ENCODE peak calls at places on chromosomes 6 and 20, in five cellular contexts. One of them, this sample, is unnamed.

GRCh38 chr6:104814743-104815142 is 45.0 kb downstream of the HACE1 start:
- DNase-seq in heart left ventricle: no peak
- DNase-seq in HFF-Myc: no peak
- DNase-seq in AG10803: no peak
- DNase-seq in body of pancreas: no peak
- DNase-seq in this sample: no peak

GRCh38 chr6:170046786-170047626 is 243.9 kb downstream of the DLL1 start:
- DNase-seq in HFF-Myc: no peak
- DNase-seq in heart left ventricle: no peak
- DNase-seq in body of pancreas: peak
- DNase-seq in AG10803: peak
- DNase-seq in this sample: no peak

GRCh38 chr20:61760321-61761112 is 305.2 kb downstream of the TAF4 start:
- DNase-seq in body of pancreas: no peak
- DNase-seq in AG10803: no peak
- DNase-seq in heart left ventricle: no peak
- DNase-seq in HFF-Myc: no peak
- DNase-seq in this sample: no peak

GRCh38 chr6:57226221-57226620 is 4.1 kb upstream of the RAB23 start:
- DNase-seq in HFF-Myc: no peak
- DNase-seq in body of pancreas: no peak
- DNase-seq in heart left ventricle: no peak
- DNase-seq in AG10803: no peak
- DNase-seq in this sample: no peak

GRCh38 chr20:4728121-4728520 is 6.4 kb downstream of the PRND start:
- DNase-seq in HFF-Myc: no peak
- DNase-seq in heart left ventricle: no peak
- DNase-seq in body of pancreas: no peak
- DNase-seq in AG10803: peak
- DNase-seq in this sample: no peak

GRCh38 chr20:41563087-41563486 is 55.1 kb downstream of the CHD6 start:
- DNase-seq in heart left ventricle: no peak
- DNase-seq in HFF-Myc: no peak
- DNase-seq in AG10803: no peak
- DNase-seq in body of pancreas: no peak
- DNase-seq in this sample: no peak

GRCh38 chr20:24990810-24991252 is 1.7 kb downstream of the APMAP start:
- DNase-seq in body of pancreas: no peak
- DNase-seq in heart left ventricle: no peak
- DNase-seq in HFF-Myc: no peak
- DNase-seq in AG10803: no peak
- DNase-seq in this sample: no peak

GRCh38 chr6:27288136-27289044 is 23.7 kb downstream of the POM121L2 start:
- DNase-seq in body of pancreas: no peak
- DNase-seq in heart left ventricle: no peak
- DNase-seq in AG10803: no peak
- DNase-seq in HFF-Myc: no peak
- DNase-seq in this sample: no peak

GRCh38 chr20:50957276-50957675 is 1.1 kb downstream of the DPM1 start:
- DNase-seq in body of pancreas: no peak
- DNase-seq in HFF-Myc: no peak
- DNase-seq in heart left ventricle: no peak
- DNase-seq in AG10803: peak
- DNase-seq in this sample: no peak

GRCh38 chr6:11810039-11810541 is 31.5 kb upstream of the ADTRP start:
- DNase-seq in AG10803: peak
- DNase-seq in heart left ventricle: peak
- DNase-seq in body of pancreas: peak
- DNase-seq in HFF-Myc: peak
- DNase-seq in this sample: peak

GRCh38 chr6:118725944-118726343 is 74.6 kb upstream of the CEP85L start:
- DNase-seq in HFF-Myc: no peak
- DNase-seq in AG10803: no peak
- DNase-seq in heart left ventricle: no peak
- DNase-seq in body of pancreas: no peak
- DNase-seq in this sample: no peak

GRCh38 chr6:113381957-113382356 is 475.2 kb upstream of the MARCKS start:
- DNase-seq in heart left ventricle: no peak
- DNase-seq in AG10803: peak
- DNase-seq in body of pancreas: no peak
- DNase-seq in HFF-Myc: peak
- DNase-seq in this sample: no peak

GRCh38 chr6:163490826-163491577 is 76.5 kb downstream of the QKI start:
- DNase-seq in AG10803: peak
- DNase-seq in body of pancreas: peak
- DNase-seq in HFF-Myc: no peak
- DNase-seq in heart left ventricle: peak
- DNase-seq in this sample: peak

GRCh38 chr6:1913572-1913971 is 303.9 kb downstream of the FOXC1 start:
- DNase-seq in AG10803: no peak
- DNase-seq in HFF-Myc: no peak
- DNase-seq in body of pancreas: no peak
- DNase-seq in heart left ventricle: no peak
- DNase-seq in this sample: no peak

GRCh38 chr6:54283877-54284860 is 24.1 kb upstream of the TINAG start:
- DNase-seq in heart left ventricle: no peak
- DNase-seq in body of pancreas: no peak
- DNase-seq in HFF-Myc: peak
- DNase-seq in AG10803: no peak
- DNase-seq in this sample: peak

GRCh38 chr20:14860410-14860814 is 523.0 kb upstream of the FLRT3 start:
- DNase-seq in heart left ventricle: no peak
- DNase-seq in body of pancreas: no peak
- DNase-seq in HFF-Myc: no peak
- DNase-seq in AG10803: no peak
- DNase-seq in this sample: no peak

GRCh38 chr6:291697-292505 is at the start of gene DUSP22:
- DNase-seq in AG10803: peak
- DNase-seq in heart left ventricle: peak
- DNase-seq in HFF-Myc: no peak
- DNase-seq in body of pancreas: peak
- DNase-seq in this sample: peak

GRCh38 chr6:79895382-79896100 is 51.8 kb downstream of the ELOVL4 start:
- DNase-seq in HFF-Myc: no peak
- DNase-seq in heart left ventricle: no peak
- DNase-seq in body of pancreas: no peak
- DNase-seq in AG10803: no peak
- DNase-seq in this sample: no peak

GRCh38 chr6:13152804-13153203 is 175.5 kb downstream of the TBC1D7 start:
- DNase-seq in heart left ventricle: no peak
- DNase-seq in HFF-Myc: no peak
- DNase-seq in AG10803: no peak
- DNase-seq in body of pancreas: no peak
- DNase-seq in this sample: no peak

GRCh38 chr6:118708736-118709135 is 57.3 kb upstream of the CEP85L start:
- DNase-seq in HFF-Myc: no peak
- DNase-seq in heart left ventricle: no peak
- DNase-seq in AG10803: peak
- DNase-seq in body of pancreas: no peak
- DNase-seq in this sample: no peak

GRCh38 chr6:10414766-10415592 is at the start of gene TFAP2A:
- DNase-seq in heart left ventricle: no peak
- DNase-seq in body of pancreas: no peak
- DNase-seq in AG10803: peak
- DNase-seq in HFF-Myc: peak
- DNase-seq in this sample: no peak

GRCh38 chr6:156269751-156270369 is 507.3 kb upstream of the ARID1B start:
- DNase-seq in heart left ventricle: no peak
- DNase-seq in HFF-Myc: no peak
- DNase-seq in body of pancreas: no peak
- DNase-seq in AG10803: no peak
- DNase-seq in this sample: no peak

GRCh38 chr20:43458422-43458924 is 777 bp downstream of the SRSF6 start:
- DNase-seq in HFF-Myc: no peak
- DNase-seq in heart left ventricle: no peak
- DNase-seq in AG10803: no peak
- DNase-seq in body of pancreas: no peak
- DNase-seq in this sample: no peak

GRCh38 chr6:84763397-84764331 is 734 bp downstream of the TBX18 start:
- DNase-seq in AG10803: peak
- DNase-seq in heart left ventricle: peak
- DNase-seq in body of pancreas: no peak
- DNase-seq in HFF-Myc: peak
- DNase-seq in this sample: no peak

GRCh38 chr6:11848852-11849731 is 70.5 kb upstream of the ADTRP start:
- DNase-seq in HFF-Myc: no peak
- DNase-seq in body of pancreas: no peak
- DNase-seq in heart left ventricle: no peak
- DNase-seq in AG10803: peak
- DNase-seq in this sample: no peak

GRCh38 chr6:89221109-89221508 is 4.0 kb upstream of the GABRR1 start:
- DNase-seq in HFF-Myc: no peak
- DNase-seq in heart left ventricle: no peak
- DNase-seq in body of pancreas: no peak
- DNase-seq in AG10803: no peak
- DNase-seq in this sample: no peak

GRCh38 chr6:154111025-154111424 is 72.0 kb downstream of the OPRM1 start:
- DNase-seq in HFF-Myc: no peak
- DNase-seq in heart left ventricle: no peak
- DNase-seq in AG10803: no peak
- DNase-seq in body of pancreas: no peak
- DNase-seq in this sample: no peak

GRCh38 chr6:116229287-116229913 is 24.5 kb downstream of the TSPYL4 start:
- DNase-seq in body of pancreas: peak
- DNase-seq in HFF-Myc: peak
- DNase-seq in AG10803: peak
- DNase-seq in heart left ventricle: peak
- DNase-seq in this sample: no peak

GRCh38 chr6:162017551-162017950 is 710.0 kb downstream of the PRKN start:
- DNase-seq in AG10803: no peak
- DNase-seq in HFF-Myc: no peak
- DNase-seq in heart left ventricle: no peak
- DNase-seq in body of pancreas: no peak
- DNase-seq in this sample: no peak

DNA sequence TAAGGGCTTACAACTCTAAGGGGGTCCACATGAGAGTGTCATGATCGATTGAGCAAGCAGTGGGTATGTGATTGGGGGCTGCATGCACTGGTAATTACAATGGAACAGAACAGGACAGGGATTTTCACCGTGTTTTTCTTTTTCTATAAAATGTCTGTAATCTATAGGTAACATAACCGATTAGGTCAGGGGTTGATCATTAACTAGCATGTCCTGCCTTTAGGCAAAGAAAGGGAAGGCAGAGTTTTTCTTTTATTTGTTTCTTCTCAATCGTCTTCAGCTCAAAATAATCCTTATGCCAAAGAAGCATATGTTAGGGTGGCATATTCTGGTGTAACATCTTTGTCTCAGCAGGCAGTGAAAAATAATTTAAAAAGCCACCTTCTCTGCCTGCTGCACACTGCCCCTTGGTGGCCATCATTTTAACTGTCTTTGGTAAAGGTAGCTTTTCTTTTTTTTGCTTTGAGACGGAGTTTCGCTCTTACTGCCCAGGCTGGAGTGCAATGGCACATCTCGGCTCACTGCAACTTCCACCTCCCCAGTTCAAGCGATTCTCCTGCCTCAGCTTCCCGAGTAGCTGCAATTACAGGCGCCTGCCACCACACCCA is 9.7 kb upstream of the CEP43 start:
- DNase-seq in HFF-Myc: no peak
- DNase-seq in heart left ventricle: no peak
- DNase-seq in body of pancreas: peak
- DNase-seq in AG10803: peak
- DNase-seq in this sample: peak
- H3K4me3 ChIP-seq in HFF-Myc: no peak
- H3K4me3 ChIP-seq in heart left ventricle: no peak
- H3K4me3 ChIP-seq in body of pancreas: no peak
- H3K4me3 ChIP-seq in AG10803: no peak
- H3K4me3 ChIP-seq in this sample: no peak

GRCh38 chr6:16760536-16761468 is at the start of gene ATXN1:
- DNase-seq in body of pancreas: peak
- DNase-seq in AG10803: peak
- DNase-seq in HFF-Myc: no peak
- DNase-seq in heart left ventricle: peak
- DNase-seq in this sample: no peak
- TF ChIP-seq CTCF in body of pancreas: no peak
- TF ChIP-seq CTCF in AG10803: no peak
- TF ChIP-seq CTCF in HFF-Myc: no peak
- TF ChIP-seq CTCF in heart left ventricle: no peak
- TF ChIP-seq CTCF in this sample: no peak

GRCh38 chr20:19070681-19071441 is 141.6 kb upstream of the SLC24A3 start:
- DNase-seq in HFF-Myc: no peak
- DNase-seq in heart left ventricle: no peak
- DNase-seq in body of pancreas: no peak
- DNase-seq in AG10803: no peak
- DNase-seq in this sample: no peak

GRCh38 chr20:19067986-19068385 is 144.5 kb upstream of the SLC24A3 start:
- DNase-seq in AG10803: no peak
- DNase-seq in body of pancreas: no peak
- DNase-seq in HFF-Myc: no peak
- DNase-seq in heart left ventricle: no peak
- DNase-seq in this sample: no peak

GRCh38 chr20:19071442-19071717 is 141.1 kb upstream of the SLC24A3 start:
- DNase-seq in HFF-Myc: no peak
- DNase-seq in AG10803: no peak
- DNase-seq in heart left ventricle: no peak
- DNase-seq in body of pancreas: no peak
- DNase-seq in this sample: no peak

GRCh38 chr20:19071902-19072498 is 140.4 kb upstream of the SLC24A3 start:
- DNase-seq in body of pancreas: no peak
- DNase-seq in AG10803: no peak
- DNase-seq in heart left ventricle: no peak
- DNase-seq in HFF-Myc: no peak
- DNase-seq in this sample: no peak

GRCh38 chr20:19070036-19070435 is 142.4 kb upstream of the SLC24A3 start:
- DNase-seq in body of pancreas: no peak
- DNase-seq in HFF-Myc: no peak
- DNase-seq in AG10803: no peak
- DNase-seq in heart left ventricle: no peak
- DNase-seq in this sample: no peak
- H3K4me3 ChIP-seq in body of pancreas: no peak
- H3K4me3 ChIP-seq in HFF-Myc: no peak
- H3K4me3 ChIP-seq in AG10803: no peak
- H3K4me3 ChIP-seq in heart left ventricle: no peak
- H3K4me3 ChIP-seq in this sample: no peak

DNA sequence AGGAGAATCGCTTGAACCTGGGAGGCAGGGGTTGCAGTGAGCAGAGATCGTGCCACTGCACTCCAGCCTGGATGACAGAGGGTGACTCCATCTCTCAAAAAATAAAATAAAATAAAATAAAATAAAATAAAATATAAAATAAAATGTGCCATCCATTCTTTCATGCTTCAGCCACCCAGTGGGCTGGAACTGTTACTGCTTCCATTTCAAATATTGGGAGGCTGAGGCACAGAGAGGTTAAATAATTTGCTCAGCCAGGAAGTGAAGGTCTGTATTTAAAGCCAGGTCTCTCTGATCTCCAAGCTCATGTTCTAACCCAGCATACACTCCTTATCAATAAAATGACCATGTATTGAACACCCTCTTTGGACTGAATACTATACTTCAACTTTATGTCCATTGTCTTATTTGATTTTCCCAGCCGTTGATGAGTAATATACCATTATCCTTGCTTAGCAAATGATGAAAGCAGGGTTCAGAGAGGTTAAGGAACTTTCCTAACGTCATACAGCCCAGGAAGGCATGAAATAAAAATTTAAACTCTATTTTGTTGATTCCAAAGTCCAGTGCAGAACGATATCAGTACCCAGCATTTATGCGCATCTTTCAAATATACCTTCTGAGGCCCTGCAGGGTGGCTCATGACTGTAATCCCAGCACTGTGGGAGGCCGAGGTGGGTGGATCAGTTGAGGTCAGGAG is 25.8 kb upstream of the SLC9A8 start:
- DNase-seq in HFF-Myc: no peak
- DNase-seq in heart left ventricle: no peak
- DNase-seq in AG10803: no peak
- DNase-seq in body of pancreas: no peak
- DNase-seq in this sample: no peak
- TF ChIP-seq CTCF in HFF-Myc: no peak
- TF ChIP-seq CTCF in heart left ventricle: no peak
- TF ChIP-seq CTCF in AG10803: peak
- TF ChIP-seq CTCF in body of pancreas: no peak
- TF ChIP-seq CTCF in this sample: peak